ENCODE peak calls at places on chromosome 9, in six cellular contexts. One of them, this sample, is unnamed.

GRCh38 chr9:113562653-113563381 is 99.3 kb downstream of the RGS3 start:
- DNase-seq in activated CD4-positive, alpha-beta T cell treated with anti-CD3 and anti-CD28 coated beads for 36 hours: no peak
- DNase-seq in endothelial cell: no peak
- DNase-seq in activated effector memory CD4-positive, alpha-beta T cell treated with Interleukin-2 at 50 U/mL for 16 hours: no peak
- DNase-seq in ELF-1: no peak
- DNase-seq in neuronal stem cell: no peak
- DNase-seq in this sample: no peak

GRCh38 chr9:71001780-71002386 is 119.5 kb downstream of the TRPM3 start:
- DNase-seq in activated CD4-positive, alpha-beta T cell treated with anti-CD3 and anti-CD28 coated beads for 36 hours: peak
- DNase-seq in endothelial cell: peak
- DNase-seq in activated effector memory CD4-positive, alpha-beta T cell treated with Interleukin-2 at 50 U/mL for 16 hours: no peak
- DNase-seq in ELF-1: peak
- DNase-seq in neuronal stem cell: peak
- DNase-seq in this sample: no peak

GRCh38 chr9:16398676-16399075 is 471.8 kb downstream of the BNC2 start:
- DNase-seq in activated CD4-positive, alpha-beta T cell treated with anti-CD3 and anti-CD28 coated beads for 36 hours: no peak
- DNase-seq in endothelial cell: no peak
- DNase-seq in activated effector memory CD4-positive, alpha-beta T cell treated with Interleukin-2 at 50 U/mL for 16 hours: no peak
- DNase-seq in ELF-1: no peak
- DNase-seq in neuronal stem cell: no peak
- DNase-seq in this sample: no peak

GRCh38 chr9:16721972-16722371 is 148.5 kb downstream of the BNC2 start:
- DNase-seq in activated CD4-positive, alpha-beta T cell treated with anti-CD3 and anti-CD28 coated beads for 36 hours: no peak
- DNase-seq in endothelial cell: no peak
- DNase-seq in activated effector memory CD4-positive, alpha-beta T cell treated with Interleukin-2 at 50 U/mL for 16 hours: no peak
- DNase-seq in ELF-1: no peak
- DNase-seq in neuronal stem cell: no peak
- DNase-seq in this sample: no peak

GRCh38 chr9:116580853-116581252 is 106.3 kb upstream of the TRIM32 start:
- DNase-seq in activated CD4-positive, alpha-beta T cell treated with anti-CD3 and anti-CD28 coated beads for 36 hours: no peak
- DNase-seq in endothelial cell: no peak
- DNase-seq in activated effector memory CD4-positive, alpha-beta T cell treated with Interleukin-2 at 50 U/mL for 16 hours: no peak
- DNase-seq in ELF-1: no peak
- DNase-seq in neuronal stem cell: no peak
- DNase-seq in this sample: no peak

GRCh38 chr9:111533099-111533785 is 8.3 kb downstream of the ZNF483 start:
- DNase-seq in activated CD4-positive, alpha-beta T cell treated with anti-CD3 and anti-CD28 coated beads for 36 hours: no peak
- DNase-seq in endothelial cell: no peak
- DNase-seq in activated effector memory CD4-positive, alpha-beta T cell treated with Interleukin-2 at 50 U/mL for 16 hours: no peak
- DNase-seq in ELF-1: no peak
- DNase-seq in neuronal stem cell: no peak
- DNase-seq in this sample: no peak

GRCh38 chr9:115035872-115036612 is 81.9 kb downstream of the TNC start:
- DNase-seq in activated CD4-positive, alpha-beta T cell treated with anti-CD3 and anti-CD28 coated beads for 36 hours: peak
- DNase-seq in endothelial cell: no peak
- DNase-seq in activated effector memory CD4-positive, alpha-beta T cell treated with Interleukin-2 at 50 U/mL for 16 hours: no peak
- DNase-seq in ELF-1: no peak
- DNase-seq in neuronal stem cell: no peak
- DNase-seq in this sample: no peak

GRCh38 chr9:117214416-117214815 is 200.4 kb downstream of the ASTN2 start:
- DNase-seq in activated CD4-positive, alpha-beta T cell treated with anti-CD3 and anti-CD28 coated beads for 36 hours: no peak
- DNase-seq in endothelial cell: no peak
- DNase-seq in activated effector memory CD4-positive, alpha-beta T cell treated with Interleukin-2 at 50 U/mL for 16 hours: no peak
- DNase-seq in ELF-1: no peak
- DNase-seq in neuronal stem cell: no peak
- DNase-seq in this sample: no peak

GRCh38 chr9:78831726-78832125 is 534.8 kb downstream of the PSAT1 start:
- DNase-seq in activated CD4-positive, alpha-beta T cell treated with anti-CD3 and anti-CD28 coated beads for 36 hours: no peak
- DNase-seq in endothelial cell: no peak
- DNase-seq in activated effector memory CD4-positive, alpha-beta T cell treated with Interleukin-2 at 50 U/mL for 16 hours: no peak
- DNase-seq in ELF-1: no peak
- DNase-seq in neuronal stem cell: no peak
- DNase-seq in this sample: no peak

GRCh38 chr9:88966894-88967676 is 24.2 kb upstream of the S1PR3 start:
- DNase-seq in activated CD4-positive, alpha-beta T cell treated with anti-CD3 and anti-CD28 coated beads for 36 hours: no peak
- DNase-seq in endothelial cell: no peak
- DNase-seq in activated effector memory CD4-positive, alpha-beta T cell treated with Interleukin-2 at 50 U/mL for 16 hours: no peak
- DNase-seq in ELF-1: no peak
- DNase-seq in neuronal stem cell: no peak
- DNase-seq in this sample: no peak

GRCh38 chr9:137619240-137620090 is 660 bp downstream of the EHMT1 start:
- DNase-seq in activated CD4-positive, alpha-beta T cell treated with anti-CD3 and anti-CD28 coated beads for 36 hours: peak
- DNase-seq in endothelial cell: no peak
- DNase-seq in activated effector memory CD4-positive, alpha-beta T cell treated with Interleukin-2 at 50 U/mL for 16 hours: peak
- DNase-seq in ELF-1: peak
- DNase-seq in neuronal stem cell: no peak
- DNase-seq in this sample: peak

GRCh38 chr9:121271368-121272351 is 3.7 kb downstream of the GSN start:
- DNase-seq in activated CD4-positive, alpha-beta T cell treated with anti-CD3 and anti-CD28 coated beads for 36 hours: no peak
- DNase-seq in endothelial cell: no peak
- DNase-seq in activated effector memory CD4-positive, alpha-beta T cell treated with Interleukin-2 at 50 U/mL for 16 hours: no peak
- DNase-seq in ELF-1: no peak
- DNase-seq in neuronal stem cell: no peak
- DNase-seq in this sample: no peak

GRCh38 chr9:137314561-137315560 is 12.8 kb upstream of the NRARP start:
- DNase-seq in activated CD4-positive, alpha-beta T cell treated with anti-CD3 and anti-CD28 coated beads for 36 hours: no peak
- DNase-seq in endothelial cell: peak
- DNase-seq in activated effector memory CD4-positive, alpha-beta T cell treated with Interleukin-2 at 50 U/mL for 16 hours: no peak
- DNase-seq in ELF-1: no peak
- DNase-seq in neuronal stem cell: no peak
- DNase-seq in this sample: peak

GRCh38 chr9:41229408-41230401 is 40.6 kb upstream of the ZNG1F start:
- DNase-seq in activated CD4-positive, alpha-beta T cell treated with anti-CD3 and anti-CD28 coated beads for 36 hours: no peak
- DNase-seq in endothelial cell: no peak
- DNase-seq in activated effector memory CD4-positive, alpha-beta T cell treated with Interleukin-2 at 50 U/mL for 16 hours: no peak
- DNase-seq in ELF-1: peak
- DNase-seq in neuronal stem cell: no peak
- DNase-seq in this sample: no peak

GRCh38 chr9:127451681-127452480 is 571 bp downstream of the LRSAM1 start:
- DNase-seq in activated CD4-positive, alpha-beta T cell treated with anti-CD3 and anti-CD28 coated beads for 36 hours: peak
- DNase-seq in endothelial cell: peak
- DNase-seq in activated effector memory CD4-positive, alpha-beta T cell treated with Interleukin-2 at 50 U/mL for 16 hours: peak
- DNase-seq in ELF-1: no peak
- DNase-seq in neuronal stem cell: no peak
- DNase-seq in this sample: peak

GRCh38 chr9:131773911-131774379 is 34.1 kb upstream of the RAPGEF1 start:
- DNase-seq in activated CD4-positive, alpha-beta T cell treated with anti-CD3 and anti-CD28 coated beads for 36 hours: peak
- DNase-seq in endothelial cell: peak
- DNase-seq in activated effector memory CD4-positive, alpha-beta T cell treated with Interleukin-2 at 50 U/mL for 16 hours: no peak
- DNase-seq in ELF-1: peak
- DNase-seq in neuronal stem cell: peak
- DNase-seq in this sample: no peak

GRCh38 chr9:120441446-120442279 is 138.3 kb downstream of the CDK5RAP2 start:
- DNase-seq in activated CD4-positive, alpha-beta T cell treated with anti-CD3 and anti-CD28 coated beads for 36 hours: no peak
- DNase-seq in endothelial cell: no peak
- DNase-seq in activated effector memory CD4-positive, alpha-beta T cell treated with Interleukin-2 at 50 U/mL for 16 hours: no peak
- DNase-seq in ELF-1: no peak
- DNase-seq in neuronal stem cell: no peak
- DNase-seq in this sample: no peak

GRCh38 chr9:133352635-133353340 is 3.5 kb downstream of the SURF1 start:
- DNase-seq in activated CD4-positive, alpha-beta T cell treated with anti-CD3 and anti-CD28 coated beads for 36 hours: no peak
- DNase-seq in endothelial cell: no peak
- DNase-seq in activated effector memory CD4-positive, alpha-beta T cell treated with Interleukin-2 at 50 U/mL for 16 hours: no peak
- DNase-seq in ELF-1: no peak
- DNase-seq in neuronal stem cell: no peak
- DNase-seq in this sample: no peak

GRCh38 chr9:83933804-83934203 is 12.6 kb upstream of the KIF27 start:
- DNase-seq in activated CD4-positive, alpha-beta T cell treated with anti-CD3 and anti-CD28 coated beads for 36 hours: no peak
- DNase-seq in endothelial cell: no peak
- DNase-seq in activated effector memory CD4-positive, alpha-beta T cell treated with Interleukin-2 at 50 U/mL for 16 hours: no peak
- DNase-seq in ELF-1: no peak
- DNase-seq in neuronal stem cell: no peak
- DNase-seq in this sample: no peak